ENCODE peak calls at places on chromosomes 12 and 14, in four cellular contexts. Z is K562, W is stomach, P is breast epithelium. F is an unnamed sample.

GRCh38 chr12:76025601-76026575 is 5.7 kb downstream of the PHLDA1 start:
- DNase-seq in Z (no peak), W (no peak), P (no peak), F (no peak)

GRCh38 chr12:75011120-75011519 is 198.5 kb downstream of the KCNC2 start:
- DNase-seq in Z (no peak), W (no peak), P (no peak), F (no peak)

GRCh38 chr12:20188930-20189653 is 179.2 kb upstream of the PDE3A start:
- DNase-seq in Z (no peak), W (no peak), P (no peak), F (no peak)

GRCh38 chr12:108846320-108846719 is 11.1 kb downstream of the SSH1 start:
- DNase-seq in Z (no peak), W (no peak), P (no peak), F (no peak)

GRCh38 chr14:35391388-35391710 is 13.2 kb downstream of the NFKBIA start:
- DNase-seq in Z (no peak), W (no peak), P (no peak), F (no peak)

GRCh38 chr12:54357802-54358619 is 6.3 kb downstream of the GPR84 start:
- DNase-seq in Z (peak; percentile 75), W (no peak), P (no peak), F (no peak)

GRCh38 chr12:107990325-107990724 is 138.8 kb upstream of the WSCD2 start:
- DNase-seq in Z (peak; percentile 11), W (no peak), P (no peak), F (no peak)

GRCh38 chr14:62914025-62914424 is 131.2 kb downstream of the KCNH5 start:
- DNase-seq in Z (no peak), W (no peak), P (no peak), F (no peak)

GRCh38 chr12:68630598-68630997 is 19.9 kb downstream of the RAP1B start:
- DNase-seq in Z (no peak), W (no peak), P (no peak), F (no peak)

GRCh38 chr12:2212971-2213869 is 160.4 kb downstream of the CACNA1C start:
- DNase-seq in Z (no peak), W (no peak), P (no peak), F (no peak)
- TF ChIP-seq POLR2AphosphoS5 in Z (no peak), W (no peak), P (no peak), F (no peak)

GRCh38 chr12:122366685-122367475 is 55.6 kb downstream of the CLIP1 start:
- DNase-seq in Z (peak; percentile 32), W (no peak), P (no peak), F (no peak)
- TF ChIP-seq POLR2AphosphoS5 in Z (no peak), W (peak; percentile 41), P (peak; percentile 80), F (no peak)

GRCh38 chr12:2796187-2796663 is 1.5 kb downstream of the FKBP4 start:
- DNase-seq in Z (peak; percentile 16), W (no peak), P (no peak), F (no peak)

GRCh38 chr12:2794261-2794735 is 472 bp upstream of the FKBP4 start:
- DNase-seq in Z (no peak), W (no peak), P (peak; percentile 60), F (no peak)

GRCh38 chr12:2793561-2793960 is 1.2 kb upstream of the FKBP4 start:
- DNase-seq in Z (no peak), W (no peak), P (no peak), F (no peak)

GRCh38 chr12:2794736-2795289 is at the start of gene FKBP4:
- DNase-seq in Z (peak; percentile 91), W (peak; percentile 93), P (peak; percentile 89), F (peak; percentile 94)

DNA sequence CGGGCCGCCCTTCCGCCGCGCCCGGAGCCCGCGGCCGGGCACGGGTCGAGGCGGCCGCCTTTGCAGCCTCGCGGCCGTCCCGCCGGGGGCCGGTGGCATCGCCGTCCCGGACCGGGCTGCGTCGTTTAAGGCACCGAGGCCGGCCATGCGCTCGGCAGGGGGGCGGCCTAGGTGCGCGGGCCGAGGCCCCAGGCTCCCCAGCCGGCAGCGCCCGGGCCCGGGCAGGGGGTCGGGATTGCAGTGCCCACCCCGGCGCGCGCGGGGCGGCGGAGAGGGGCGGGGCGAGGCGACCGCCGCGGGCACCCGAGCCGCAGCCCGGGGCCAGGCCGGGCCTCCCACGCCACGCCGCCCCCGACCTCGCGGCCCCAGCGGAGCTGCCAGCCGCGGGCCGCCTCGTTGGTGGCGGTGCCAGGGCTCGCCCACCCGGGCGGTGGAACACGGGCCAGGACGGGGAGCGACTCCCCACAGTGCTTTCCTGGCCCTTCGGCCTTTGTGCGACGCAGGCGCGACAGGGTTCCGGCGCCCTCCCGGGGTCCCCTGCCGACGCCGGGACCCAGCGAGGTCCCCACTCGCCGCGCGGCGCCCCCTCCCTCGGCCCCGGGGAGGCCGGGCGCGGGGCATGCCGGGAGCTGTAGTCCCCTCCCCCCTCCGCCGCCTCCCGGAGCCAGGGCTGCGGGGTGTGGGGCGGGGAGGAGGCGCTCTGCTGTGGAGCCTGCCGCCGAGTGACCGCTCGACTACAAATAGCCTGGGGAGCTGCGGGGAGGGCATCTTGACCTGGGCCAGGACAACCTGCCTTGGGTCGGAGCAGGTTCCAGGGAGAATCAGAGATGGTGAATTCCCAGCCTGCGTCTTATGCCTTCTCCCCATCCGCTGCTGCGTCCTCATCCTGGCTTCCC is 769 bp downstream of the FKBP4 start:
- DNase-seq in Z (peak; percentile 84), W (peak; percentile 84), P (peak; percentile 83), F (peak; percentile 95)
- TF ChIP-seq POLR2AphosphoS5 in Z (no peak), W (peak; percentile 67), P (no peak), F (no peak)

GRCh38 chr12:85825751-85826150 is 10.5 kb downstream of the RASSF9 start:
- DNase-seq in Z (no peak), W (no peak), P (no peak), F (no peak)
- TF ChIP-seq POLR2AphosphoS5 in Z (no peak), W (no peak), P (no peak), F (no peak)

F was measured in GM12892.